ENCODE peak calls at places on chromosomes 4 and X, in five cellular contexts. One of them, this sample, is unnamed.

GRCh38 chr4:101104264-101105052 is 242.9 kb downstream of the PPP3CA start:
- DNase-seq in GM12878: no peak
- DNase-seq in K562: no peak
- DNase-seq in H1: no peak
- DNase-seq in HepG2: no peak
- DNase-seq in this sample: no peak

GRCh38 chrX:31130457-31131215 is 58.8 kb upstream of the FTHL17 start:
- DNase-seq in GM12878: no peak
- DNase-seq in K562: no peak
- DNase-seq in H1: no peak
- DNase-seq in HepG2: no peak
- DNase-seq in this sample: no peak

GRCh38 chrX:103845165-103845653 is 13.2 kb upstream of the RAB9B start:
- DNase-seq in GM12878: peak; percentile 33
- DNase-seq in K562: peak; percentile 54
- DNase-seq in H1: peak; percentile 29
- DNase-seq in HepG2: peak; percentile 10
- DNase-seq in this sample: peak; percentile 75

GRCh38 chr4:186191266-186192067 is at the start of gene CYP4V2:
- DNase-seq in GM12878: peak; percentile 48
- DNase-seq in K562: peak; percentile 89
- DNase-seq in H1: no peak
- DNase-seq in HepG2: peak; percentile 60
- DNase-seq in this sample: peak; percentile 88

GRCh38 chrX:118128724-118129123 is 12.1 kb upstream of the KLHL13 start:
- DNase-seq in GM12878: no peak
- DNase-seq in K562: no peak
- DNase-seq in H1: no peak
- DNase-seq in HepG2: no peak
- DNase-seq in this sample: no peak

GRCh38 chr4:185912779-185913178 is 100.8 kb upstream of the SORBS2 start:
- DNase-seq in GM12878: no peak
- DNase-seq in K562: no peak
- DNase-seq in H1: no peak
- DNase-seq in HepG2: no peak
- DNase-seq in this sample: no peak

GRCh38 chrX:112391313-112391712 is 288.4 kb downstream of the LHFPL1 start:
- DNase-seq in GM12878: no peak
- DNase-seq in K562: no peak
- DNase-seq in H1: no peak
- DNase-seq in HepG2: no peak
- DNase-seq in this sample: no peak

GRCh38 chr4:98864560-98864959 is 64.4 kb downstream of the EIF4E start:
- DNase-seq in GM12878: no peak
- DNase-seq in K562: peak; percentile 56
- DNase-seq in H1: no peak
- DNase-seq in HepG2: no peak
- DNase-seq in this sample: no peak

GRCh38 chr4:146308951-146309350 is 94.6 kb downstream of the REELD1 start:
- DNase-seq in GM12878: no peak
- DNase-seq in K562: no peak
- DNase-seq in H1: no peak
- DNase-seq in HepG2: no peak
- DNase-seq in this sample: no peak

GRCh38 chr4:104394409-104394813 is 100.3 kb downstream of the CXXC4 start:
- DNase-seq in GM12878: no peak
- DNase-seq in K562: no peak
- DNase-seq in H1: no peak
- DNase-seq in HepG2: no peak
- DNase-seq in this sample: peak; percentile 26

GRCh38 chrX:84893897-84894296 is 109.8 kb upstream of the APOOL start:
- DNase-seq in GM12878: no peak
- DNase-seq in K562: peak; percentile 20
- DNase-seq in H1: no peak
- DNase-seq in HepG2: no peak
- DNase-seq in this sample: no peak

GRCh38 chrX:38221391-38221929 is 789 bp upstream of the SRPX start:
- DNase-seq in GM12878: no peak
- DNase-seq in K562: no peak
- DNase-seq in H1: no peak
- DNase-seq in HepG2: no peak
- DNase-seq in this sample: no peak

GRCh38 chr4:161279095-161279494 is 884.7 kb downstream of the FSTL5 start:
- DNase-seq in GM12878: no peak
- DNase-seq in K562: no peak
- DNase-seq in H1: no peak
- DNase-seq in HepG2: no peak
- DNase-seq in this sample: no peak

GRCh38 chr4:76990288-76991080 is 40.9 kb downstream of the SEPTIN11 start:
- DNase-seq in GM12878: no peak
- DNase-seq in K562: no peak
- DNase-seq in H1: no peak
- DNase-seq in HepG2: no peak
- DNase-seq in this sample: no peak

DNA sequence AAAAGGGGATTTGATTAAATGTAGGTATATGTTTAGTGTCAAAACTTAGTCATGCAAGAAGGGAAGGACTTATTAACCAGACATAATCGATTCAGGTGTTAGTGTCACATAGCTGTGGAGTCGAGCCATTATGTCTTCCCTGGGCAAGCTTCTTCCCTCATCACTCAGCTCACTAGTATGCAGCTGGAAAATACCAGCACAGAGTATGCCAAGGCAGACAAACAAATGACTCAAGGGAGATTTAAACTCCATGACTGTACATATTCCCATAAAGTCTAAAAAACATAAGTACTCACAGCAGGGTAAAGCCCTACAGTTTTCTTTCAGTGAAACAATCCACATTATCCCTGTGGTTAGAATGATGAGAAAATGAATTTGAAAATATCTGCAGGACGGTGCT is 304.5 kb downstream of the CBLL2 start:
- DNase-seq in GM12878: no peak
- DNase-seq in K562: no peak
- DNase-seq in H1: no peak
- DNase-seq in HepG2: no peak
- DNase-seq in this sample: no peak
- H3K4me2 ChIP-seq in GM12878: no peak overlapping the region
- H3K4me2 ChIP-seq in K562: no peak overlapping the region
- H3K4me2 ChIP-seq in H1: no peak overlapping the region
- H3K4me2 ChIP-seq in HepG2: no peak overlapping the region
- H3K4me2 ChIP-seq in this sample: no peak overlapping the region

GRCh38 chr4:184315675-184316359 is 98.1 kb upstream of the ENPP6 start:
- DNase-seq in GM12878: no peak
- DNase-seq in K562: no peak
- DNase-seq in H1: no peak
- DNase-seq in HepG2: no peak
- DNase-seq in this sample: no peak

GRCh38 chr4:184313710-184314659 is 96.3 kb upstream of the ENPP6 start:
- DNase-seq in GM12878: peak; percentile 94
- DNase-seq in K562: no peak
- DNase-seq in H1: no peak
- DNase-seq in HepG2: no peak
- DNase-seq in this sample: no peak

GRCh38 chr4:184318852-184319251 is 101.2 kb upstream of the ENPP6 start:
- DNase-seq in GM12878: no peak
- DNase-seq in K562: no peak
- DNase-seq in H1: no peak
- DNase-seq in HepG2: no peak
- DNase-seq in this sample: no peak

GRCh38 chr4:184317234-184317918 is 99.7 kb upstream of the ENPP6 start:
- DNase-seq in GM12878: no peak
- DNase-seq in K562: no peak
- DNase-seq in H1: no peak
- DNase-seq in HepG2: no peak
- DNase-seq in this sample: no peak

DNA sequence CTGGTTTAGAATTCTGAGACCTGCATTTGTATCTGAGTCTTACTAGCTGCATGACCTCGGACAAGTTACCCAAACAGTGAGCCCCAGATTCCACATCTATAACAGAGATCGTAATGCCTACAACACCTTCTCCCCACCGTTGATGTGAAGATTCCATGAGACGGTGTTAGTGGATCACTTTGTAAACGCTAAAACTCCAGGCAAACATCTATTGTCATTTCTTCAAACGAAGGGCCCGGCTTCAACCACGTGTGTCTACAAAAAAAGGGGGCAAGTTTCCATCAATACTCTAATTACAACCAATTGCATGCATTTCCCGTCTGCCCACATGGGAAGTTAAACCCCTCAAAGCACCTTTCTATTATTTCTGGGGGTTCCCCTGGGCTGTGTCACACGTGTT is 99.1 kb upstream of the ENPP6 start:
- DNase-seq in GM12878: no peak
- DNase-seq in K562: no peak
- DNase-seq in H1: no peak
- DNase-seq in HepG2: no peak
- DNase-seq in this sample: no peak
- TF ChIP-seq CREB1 in GM12878: no peak
- TF ChIP-seq CREB1 in K562: no peak
- TF ChIP-seq CREB1 in H1: no peak
- TF ChIP-seq CREB1 in HepG2: no peak
- TF ChIP-seq CREB1 in this sample: no peak

GRCh38 chr4:87492617-87493016 is 36.6 kb downstream of the SPARCL1 start:
- DNase-seq in GM12878: no peak
- DNase-seq in K562: no peak
- DNase-seq in H1: no peak
- DNase-seq in HepG2: no peak
- DNase-seq in this sample: no peak

GRCh38 chr4:87489678-87490077 is 39.5 kb downstream of the SPARCL1 start:
- DNase-seq in GM12878: no peak
- DNase-seq in K562: no peak
- DNase-seq in H1: no peak
- DNase-seq in HepG2: no peak
- DNase-seq in this sample: no peak

GRCh38 chr4:87493147-87493546 is 36.0 kb downstream of the SPARCL1 start:
- DNase-seq in GM12878: no peak
- DNase-seq in K562: no peak
- DNase-seq in H1: no peak
- DNase-seq in HepG2: no peak
- DNase-seq in this sample: no peak

GRCh38 chr4:87491436-87491835 is 37.7 kb downstream of the SPARCL1 start:
- DNase-seq in GM12878: no peak
- DNase-seq in K562: no peak
- DNase-seq in H1: no peak
- DNase-seq in HepG2: no peak
- DNase-seq in this sample: no peak

DNA sequence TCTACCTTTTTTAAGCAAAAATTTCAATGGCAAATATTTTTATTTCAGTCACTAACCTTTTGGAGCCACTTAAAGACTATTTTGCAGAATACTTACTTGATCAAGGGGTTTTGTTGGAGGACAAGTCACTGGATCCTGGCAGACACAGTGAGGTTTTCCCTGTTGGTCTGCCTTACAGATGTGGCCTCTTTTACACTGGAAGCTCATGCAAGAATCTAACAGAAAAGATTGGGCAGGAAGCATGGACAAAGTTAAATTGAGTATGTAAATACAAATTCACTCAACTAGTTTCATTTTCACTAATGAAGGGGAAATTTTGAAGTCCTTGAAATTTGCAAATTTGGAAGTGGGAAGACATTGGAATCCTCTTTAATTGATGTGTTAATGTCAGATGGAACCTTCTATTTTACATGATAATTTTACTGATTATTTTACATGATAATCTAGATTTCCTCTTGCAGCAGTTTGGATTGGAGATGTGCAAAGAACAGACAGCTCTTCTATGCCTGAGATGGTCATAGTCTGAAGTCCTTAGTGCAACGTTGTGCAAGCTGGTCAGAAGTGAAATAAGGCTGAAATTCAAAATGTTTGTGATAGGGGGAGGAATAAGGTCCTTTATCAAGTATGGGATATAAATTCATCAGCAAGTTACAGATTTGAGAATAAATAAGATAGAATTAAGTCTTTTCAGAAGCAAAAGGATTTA is 38.4 kb downstream of the SPARCL1 start:
- DNase-seq in GM12878: no peak
- DNase-seq in K562: no peak
- DNase-seq in H1: no peak
- DNase-seq in HepG2: peak; percentile 14
- DNase-seq in this sample: no peak
- H3K36me3 ChIP-seq in GM12878: no peaks in the 10 kb centered on the region
- H3K36me3 ChIP-seq in K562: no peaks in the 10 kb centered on the region
- H3K36me3 ChIP-seq in H1: no peaks in the 10 kb centered on the region
- H3K36me3 ChIP-seq in HepG2: no peaks in the 10 kb centered on the region
- H3K36me3 ChIP-seq in this sample: peaks cover 13% of the 10 kb centered on the region

DNA sequence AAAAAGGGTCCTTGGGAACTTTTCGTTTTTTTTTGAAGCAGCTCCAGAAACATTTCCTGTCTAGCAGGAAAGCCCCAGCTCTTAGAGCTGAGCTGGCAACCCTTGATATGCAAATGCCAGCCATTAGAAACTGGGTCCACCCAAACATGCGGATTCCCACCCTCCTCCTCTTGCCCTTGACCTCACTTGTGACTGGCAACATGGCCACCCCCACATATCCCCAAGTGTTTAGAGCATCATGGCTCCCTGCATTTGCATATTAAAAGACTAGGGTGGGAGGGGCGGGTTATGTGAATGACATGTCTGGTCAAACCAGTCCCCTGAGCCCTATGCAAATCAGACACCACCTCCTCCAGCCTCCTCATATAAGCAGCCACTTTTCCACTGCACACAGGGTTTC is 671.1 kb downstream of the FAT4 start:
- DNase-seq in GM12878: peak; percentile 23
- DNase-seq in K562: peak; percentile 75
- DNase-seq in H1: peak; percentile 88
- DNase-seq in HepG2: no peak
- DNase-seq in this sample: peak; percentile 88
- H3K4me2 ChIP-seq in GM12878: no peak overlapping the region
- H3K4me2 ChIP-seq in K562: peak overlapping the region; percentile 70
- H3K4me2 ChIP-seq in H1: peak overlapping the region; percentile 6
- H3K4me2 ChIP-seq in HepG2: no peak overlapping the region
- H3K4me2 ChIP-seq in this sample: peak overlapping the region; percentile 70

GRCh38 chr4:41537267-41537890 is 578 bp upstream of the LIMCH1 start:
- DNase-seq in GM12878: no peak
- DNase-seq in K562: no peak
- DNase-seq in H1: no peak
- DNase-seq in HepG2: no peak
- DNase-seq in this sample: no peak

GRCh38 chr4:41540687-41541086 is 2.7 kb downstream of the LIMCH1 start:
- DNase-seq in GM12878: no peak
- DNase-seq in K562: no peak
- DNase-seq in H1: no peak
- DNase-seq in HepG2: no peak
- DNase-seq in this sample: no peak

GRCh38 chr4:41539711-41540110 is 1.8 kb downstream of the LIMCH1 start:
- DNase-seq in GM12878: no peak
- DNase-seq in K562: no peak
- DNase-seq in H1: no peak
- DNase-seq in HepG2: no peak
- DNase-seq in this sample: no peak

GRCh38 chr4:41538017-41538733 is at the start of gene LIMCH1:
- DNase-seq in GM12878: no peak
- DNase-seq in K562: no peak
- DNase-seq in H1: peak; percentile 9
- DNase-seq in HepG2: no peak
- DNase-seq in this sample: peak; percentile 59

GRCh38 chr4:41538887-41539498 is 1.0 kb downstream of the LIMCH1 start:
- DNase-seq in GM12878: no peak
- DNase-seq in K562: no peak
- DNase-seq in H1: no peak
- DNase-seq in HepG2: no peak
- DNase-seq in this sample: no peak
- TF ChIP-seq CREB1 in GM12878: no peak
- TF ChIP-seq CREB1 in K562: no peak
- TF ChIP-seq CREB1 in H1: no peak
- TF ChIP-seq CREB1 in HepG2: no peak
- TF ChIP-seq CREB1 in this sample: no peak